ENCODE peak calls at places on chromosomes 3 and 15, in five cellular contexts. B is adrenal gland, W is endothelial cell of umbilical vein, G is lower leg skin, L is stomach. N is an unnamed sample.

GRCh38 chr15:47756872-47757271 is 39.6 kb downstream of the SEMA6D start:
- DNase-seq in B (no peak), W (peak; percentile 70), G (no peak), L (no peak), N (no peak)

GRCh38 chr3:88678747-88679146 is 428.7 kb upstream of the EPHA3 start:
- DNase-seq in B (no peak), W (no peak), G (no peak), L (no peak), N (no peak)

GRCh38 chr3:117407317-117407716 is 697.7 kb downstream of the TUSC7 start:
- DNase-seq in B (no peak), W (peak; percentile 40), G (no peak), L (no peak), N (no peak)

GRCh38 chr15:68991723-68992122 is 22.8 kb upstream of the NOX5 start:
- DNase-seq in B (no peak), W (no peak), G (peak; percentile 64), L (peak; percentile 70), N (no peak)

GRCh38 chr15:67799801-67800205 is 25.5 kb upstream of the SKOR1 start:
- DNase-seq in B (no peak), W (peak; percentile 16), G (no peak), L (no peak), N (no peak)

GRCh38 chr3:123652346-123652984 is 67.6 kb upstream of the HACD2 start:
- DNase-seq in B (peak; percentile 82), W (peak; percentile 75), G (peak; percentile 94), L (peak; percentile 77), N (peak; percentile 87)

GRCh38 chr3:134374791-134375541 is 719 bp upstream of the AMOTL2 start:
- DNase-seq in B (no peak), W (peak; percentile 62), G (peak; percentile 86), L (peak; percentile 77), N (peak; percentile 62)

GRCh38 chr3:126212629-126213375 is 32.4 kb upstream of the ALDH1L1 start:
- DNase-seq in B (peak; percentile 58), W (peak; percentile 47), G (no peak), L (peak; percentile 32), N (peak; percentile 73)

GRCh38 chr3:197527569-197527968 is 28.2 kb downstream of the BDH1 start:
- DNase-seq in B (no peak), W (no peak), G (no peak), L (no peak), N (peak; percentile 4)

GRCh38 chr3:16182612-16183011 is 8.1 kb downstream of the GALNT15 start:
- DNase-seq in B (no peak), W (no peak), G (peak; percentile 73), L (no peak), N (no peak)

GRCh38 chr3:64238971-64239667 is 13.9 kb upstream of the PRICKLE2 start:
- DNase-seq in B (peak; percentile 24), W (no peak), G (no peak), L (peak; percentile 39), N (no peak)

GRCh38 chr3:14439501-14440167 is 37.2 kb downstream of the SLC6A6 start:
- DNase-seq in B (peak; percentile 83), W (peak; percentile 88), G (no peak), L (peak; percentile 84), N (peak; percentile 92)

GRCh38 chr3:126083511-126083912 is 412 bp downstream of the SLC41A3 start:
- DNase-seq in B (peak; percentile 50), W (peak; percentile 18), G (peak; percentile 89), L (peak; percentile 49), N (peak; percentile 91)

GRCh38 chr3:194101592-194102432 is 34.1 kb upstream of the HES1 start:
- DNase-seq in B (no peak), W (no peak), G (no peak), L (peak; percentile 58), N (no peak)

GRCh38 chr3:74267583-74268184 is 346.8 kb downstream of the CNTN3 start:
- DNase-seq in B (peak; percentile 26), W (peak; percentile 7), G (no peak), L (no peak), N (no peak)

GRCh38 chr3:99943931-99944761 is 126.5 kb downstream of the CMSS1 start:
- DNase-seq in B (no peak), W (no peak), G (no peak), L (no peak), N (no peak)

GRCh38 chr3:141796436-141797166 is 33.4 kb downstream of the GRK7 start:
- DNase-seq in B (no peak), W (peak; percentile 6), G (no peak), L (no peak), N (peak; percentile 83)

GRCh38 chr3:134817297-134817696 is 22.2 kb downstream of the EPHB1 start:
- DNase-seq in B (no peak), W (no peak), G (no peak), L (no peak), N (no peak)

GRCh38 chr3:184796551-184796950 is 15.4 kb upstream of the VPS8 start:
- DNase-seq in B (no peak), W (no peak), G (no peak), L (no peak), N (no peak)

GRCh38 chr3:100463002-100463401 is 29.4 kb upstream of the TMEM45A start:
- DNase-seq in B (peak; percentile 35), W (peak; percentile 52), G (no peak), L (no peak), N (no peak)

GRCh38 chr15:77144492-77145070 is 73.7 kb upstream of the TSPAN3 start:
- DNase-seq in B (no peak), W (no peak), G (no peak), L (no peak), N (no peak)

GRCh38 chr3:77053769-77054168 is 13.9 kb downstream of the ROBO2 start:
- DNase-seq in B (no peak), W (no peak), G (no peak), L (no peak), N (no peak)

GRCh38 chr15:101256756-101257155 is 4.9 kb upstream of the CHSY1 start:
- DNase-seq in B (no peak), W (no peak), G (no peak), L (no peak), N (no peak)

GRCh38 chr15:56351362-56351761 is 13.9 kb upstream of the TEX9 start:
- DNase-seq in B (no peak), W (no peak), G (no peak), L (no peak), N (no peak)

GRCh38 chr15:24848050-24848449 is 106.7 kb upstream of the SNRPN start:
- DNase-seq in B (peak; percentile 40), W (peak; percentile 45), G (no peak), L (no peak), N (no peak)

GRCh38 chr15:101532865-101533264 is 43.4 kb upstream of the PCSK6 start:
- DNase-seq in B (no peak), W (no peak), G (peak; percentile 31), L (no peak), N (no peak)

GRCh38 chr15:93941687-93942086 is 289.7 kb upstream of the MCTP2 start:
- DNase-seq in B (no peak), W (no peak), G (no peak), L (no peak), N (no peak)

GRCh38 chr3:128266453-128266852 is 113.2 kb downstream of the EEFSEC start:
- DNase-seq in B (no peak), W (peak; percentile 18), G (peak; percentile 39), L (no peak), N (no peak)

GRCh38 chr3:195268608-195269309 is 2.2 kb downstream of the XXYLT1 start:
- DNase-seq in B (no peak), W (no peak), G (peak; percentile 60), L (no peak), N (no peak)

GRCh38 chr3:102238362-102238761 is 196.5 kb upstream of the ZPLD1 start:
- DNase-seq in B (no peak), W (no peak), G (no peak), L (no peak), N (no peak)

GRCh38 chr15:88012233-88012632 is 244.3 kb downstream of the NTRK3 start:
- DNase-seq in B (no peak), W (no peak), G (no peak), L (no peak), N (no peak)

GRCh38 chr15:83475551-83475950 is 28.4 kb downstream of the SH3GL3 start:
- DNase-seq in B (no peak), W (no peak), G (no peak), L (no peak), N (no peak)

GRCh38 chr15:36911322-36911944 is 188.9 kb downstream of the MEIS2 start:
- DNase-seq in B (no peak), W (peak; percentile 13), G (no peak), L (no peak), N (no peak)

GRCh38 chr3:55405436-55405835 is 81.7 kb downstream of the WNT5A start:
- DNase-seq in B (no peak), W (no peak), G (no peak), L (no peak), N (no peak)

GRCh38 chr3:125055165-125055912 is 458 bp downstream of the HEG1 start:
- DNase-seq in B (peak; percentile 64), W (no peak), G (no peak), L (no peak), N (peak; percentile 87)

GRCh38 chr3:69137006-69137405 is 14.6 kb upstream of the LMOD3 start:
- DNase-seq in B (no peak), W (no peak), G (no peak), L (no peak), N (no peak)
- TF ChIP-seq POLR2A in B (no peak), W (no peak), G (no peak), L (no peak), N (no peak)

GRCh38 chr3:132722165-132723023 is at the start of gene NPHP3:
- DNase-seq in B (peak; percentile 100), W (peak; percentile 93), G (peak; percentile 99), L (peak; percentile 98), N (peak; percentile 99)
- TF ChIP-seq POLR2A in B (peak; percentile 89), W (peak; percentile 92), G (no peak), L (no peak), N (peak; percentile 38)

GRCh38 chr3:25944328-25944727 is 154.4 kb downstream of the OXSM start:
- DNase-seq in B (no peak), W (no peak), G (no peak), L (no peak), N (no peak)
- TF ChIP-seq POLR2A in B (no peak), W (no peak), G (no peak), L (no peak), N (no peak)

GRCh38 chr15:41660235-41661077 is at the start of gene MGA:
- DNase-seq in B (peak; percentile 92), W (peak; percentile 93), G (peak; percentile 97), L (peak; percentile 94), N (peak; percentile 97)
- TF ChIP-seq POLR2A in B (peak; percentile 56), W (peak; percentile 59), G (no peak), L (no peak), N (peak; percentile 76)

GRCh38 chr3:42025388-42026138 is 63.7 kb upstream of the ULK4 start:
- DNase-seq in B (peak; percentile 88), W (peak; percentile 98), G (peak; percentile 98), L (peak; percentile 79), N (peak; percentile 84)
- TF ChIP-seq POLR2A in B (peak; percentile 82), W (peak; percentile 18), G (no peak), L (no peak), N (no peak)

N was measured in spleen.